ENCODE peak calls at places on chromosomes 2 and 18, in seven cellular contexts. One of them, this sample, is unnamed. For H3K4me1, the result is how much of the 10 kb centered on the place peaks cover.

GRCh38 chr2:143736904-143737303 is 607.7 kb downstream of the ARHGAP15 start:
- DNase-seq in IMR-90: no peak
- DNase-seq in mesendoderm: no peak
- DNase-seq in neuronal stem cell: no peak
- DNase-seq in H9: no peak
- DNase-seq in H1: no peak
- DNase-seq in trophoblast cell: no peak
- DNase-seq in this sample: no peak

GRCh38 chr18:7535436-7536190 is 31.5 kb upstream of the PTPRM start:
- DNase-seq in IMR-90: peak
- DNase-seq in mesendoderm: no peak
- DNase-seq in neuronal stem cell: no peak
- DNase-seq in H9: no peak
- DNase-seq in H1: no peak
- DNase-seq in trophoblast cell: peak
- DNase-seq in this sample: peak

GRCh38 chr18:3466051-3466450 is 16.1 kb downstream of the TGIF1 start:
- DNase-seq in IMR-90: peak
- DNase-seq in mesendoderm: peak
- DNase-seq in neuronal stem cell: no peak
- DNase-seq in H9: no peak
- DNase-seq in H1: no peak
- DNase-seq in trophoblast cell: no peak
- DNase-seq in this sample: peak

GRCh38 chr2:2057125-2057721 is 273.9 kb downstream of the MYT1L start:
- DNase-seq in IMR-90: no peak
- DNase-seq in mesendoderm: peak
- DNase-seq in neuronal stem cell: no peak
- DNase-seq in H9: peak
- DNase-seq in H1: no peak
- DNase-seq in trophoblast cell: no peak
- DNase-seq in this sample: no peak

GRCh38 chr18:36580266-36580665 is 248.5 kb downstream of the TPGS2 start:
- DNase-seq in IMR-90: peak
- DNase-seq in mesendoderm: no peak
- DNase-seq in neuronal stem cell: no peak
- DNase-seq in H9: no peak
- DNase-seq in H1: no peak
- DNase-seq in trophoblast cell: no peak
- DNase-seq in this sample: peak

GRCh38 chr2:109027702-109028101 is 38.7 kb upstream of the EDAR start:
- DNase-seq in IMR-90: no peak
- DNase-seq in mesendoderm: peak
- DNase-seq in neuronal stem cell: no peak
- DNase-seq in H9: no peak
- DNase-seq in H1: no peak
- DNase-seq in trophoblast cell: no peak
- DNase-seq in this sample: no peak

GRCh38 chr2:15855766-15856260 is 84.5 kb upstream of the MYCN start:
- DNase-seq in IMR-90: no peak
- DNase-seq in mesendoderm: no peak
- DNase-seq in neuronal stem cell: no peak
- DNase-seq in H9: no peak
- DNase-seq in H1: no peak
- DNase-seq in trophoblast cell: no peak
- DNase-seq in this sample: no peak

GRCh38 chr2:143426296-143426695 is 297.1 kb downstream of the ARHGAP15 start:
- DNase-seq in IMR-90: peak
- DNase-seq in mesendoderm: no peak
- DNase-seq in neuronal stem cell: no peak
- DNase-seq in H9: no peak
- DNase-seq in H1: no peak
- DNase-seq in trophoblast cell: no peak
- DNase-seq in this sample: peak

GRCh38 chr2:110639972-110640371 is 37.9 kb downstream of the BUB1 start:
- DNase-seq in IMR-90: no peak
- DNase-seq in mesendoderm: no peak
- DNase-seq in neuronal stem cell: no peak
- DNase-seq in H9: no peak
- DNase-seq in H1: no peak
- DNase-seq in trophoblast cell: no peak
- DNase-seq in this sample: no peak

GRCh38 chr18:74337155-74337911 is 21.7 kb downstream of the C18orf63 start:
- DNase-seq in IMR-90: no peak
- DNase-seq in mesendoderm: no peak
- DNase-seq in neuronal stem cell: no peak
- DNase-seq in H9: no peak
- DNase-seq in H1: no peak
- DNase-seq in trophoblast cell: no peak
- DNase-seq in this sample: no peak
- H4K8ac ChIP-seq in IMR-90: no peak
- H4K8ac ChIP-seq in mesendoderm: no peak
- H4K8ac ChIP-seq in neuronal stem cell: no peak
- H4K8ac ChIP-seq in H9: no peak
- H4K8ac ChIP-seq in H1: no peak
- H4K8ac ChIP-seq in trophoblast cell: no peak
- H4K8ac ChIP-seq in this sample: no peak

GRCh38 chr2:105380432-105381118 is 18.3 kb downstream of the FHL2 start:
- DNase-seq in IMR-90: peak
- DNase-seq in mesendoderm: no peak
- DNase-seq in neuronal stem cell: no peak
- DNase-seq in H9: no peak
- DNase-seq in H1: no peak
- DNase-seq in trophoblast cell: peak
- DNase-seq in this sample: peak
- H3K4me1 ChIP-seq in IMR-90: half or more
- H3K4me1 ChIP-seq in mesendoderm: under half
- H3K4me1 ChIP-seq in neuronal stem cell: under half
- H3K4me1 ChIP-seq in H9: under half
- H3K4me1 ChIP-seq in H1: under half
- H3K4me1 ChIP-seq in trophoblast cell: under half
- H3K4me1 ChIP-seq in this sample: under half

GRCh38 chr2:17306706-17307105 is 211.5 kb downstream of the RAD51AP2 start:
- DNase-seq in IMR-90: peak
- DNase-seq in mesendoderm: no peak
- DNase-seq in neuronal stem cell: no peak
- DNase-seq in H9: no peak
- DNase-seq in H1: no peak
- DNase-seq in trophoblast cell: no peak
- DNase-seq in this sample: peak
- H2BK5ac ChIP-seq in IMR-90: no peak
- H2BK5ac ChIP-seq in mesendoderm: no peak
- H2BK5ac ChIP-seq in neuronal stem cell: no peak
- H2BK5ac ChIP-seq in H9: no peak
- H2BK5ac ChIP-seq in H1: no peak
- H2BK5ac ChIP-seq in trophoblast cell: no peak
- H2BK5ac ChIP-seq in this sample: no peak

GRCh38 chr18:160831-161570 is 2.6 kb downstream of the USP14 start:
- DNase-seq in IMR-90: no peak
- DNase-seq in mesendoderm: peak
- DNase-seq in neuronal stem cell: no peak
- DNase-seq in H9: no peak
- DNase-seq in H1: no peak
- DNase-seq in trophoblast cell: no peak
- DNase-seq in this sample: no peak
- H4K8ac ChIP-seq in IMR-90: no peak
- H4K8ac ChIP-seq in mesendoderm: no peak
- H4K8ac ChIP-seq in neuronal stem cell: no peak
- H4K8ac ChIP-seq in H9: no peak
- H4K8ac ChIP-seq in H1: no peak
- H4K8ac ChIP-seq in trophoblast cell: no peak
- H4K8ac ChIP-seq in this sample: no peak

GRCh38 chr2:105388971-105389381 is 9.9 kb downstream of the FHL2 start:
- DNase-seq in IMR-90: peak
- DNase-seq in mesendoderm: no peak
- DNase-seq in neuronal stem cell: no peak
- DNase-seq in H9: no peak
- DNase-seq in H1: no peak
- DNase-seq in trophoblast cell: no peak
- DNase-seq in this sample: peak
- H3K4me1 ChIP-seq in IMR-90: half or more
- H3K4me1 ChIP-seq in mesendoderm: under half
- H3K4me1 ChIP-seq in neuronal stem cell: under half
- H3K4me1 ChIP-seq in H9: under half
- H3K4me1 ChIP-seq in H1: under half
- H3K4me1 ChIP-seq in trophoblast cell: under half
- H3K4me1 ChIP-seq in this sample: under half